ENCODE peak calls at places on chromosomes 13 and 19, in nine cellular contexts. O is activated CD4-positive, alpha-beta T cell treated with anti-CD3 and anti-CD28 coated beads for 24 hours; N is T-helper 2 cell; E is T-helper 1 cell; U is activated T-helper 1 cell treated with Interleukin-2 at 50 U/mL for 16 hours; D is stimulated activated CD8-positive, alpha-beta memory T cell treated with anti-CD3 and anti-CD28 coated beads, Interleukin-15, amount 100 ng/mL, for 1 hour; C is left ventricle myocardium superior; L is fibroblast of the aortic adventitia; W is NCI-H187. Z is an unnamed sample.

GRCh38 chr13:83221813-83222241 is 660.4 kb downstream of the SLITRK1 start:
- DNase-seq in O (no peak), N (no peak), E (no peak), U (no peak), D (no peak), C (no peak), L (peak; percentile 94), W (no peak), Z (peak; percentile 64)

GRCh38 chr19:13100031-13100588 is 2.5 kb downstream of the LYL1 start:
- DNase-seq in O (peak; percentile 59), N (no peak), E (peak; percentile 35), U (peak; percentile 42), D (no peak), C (no peak), L (no peak), W (no peak), Z (peak; percentile 32)

GRCh38 chr19:35641515-35642151 is at the start of gene ETV2:
- DNase-seq in O (no peak), N (no peak), E (no peak), U (no peak), D (peak; percentile 38), C (peak; percentile 52), L (peak; percentile 12), W (no peak), Z (peak; percentile 13)

GRCh38 chr13:30466358-30466714 is 600 bp upstream of the HMGB1 start:
- DNase-seq in O (no peak), N (no peak), E (no peak), U (no peak), D (no peak), C (no peak), L (no peak), W (no peak), Z (peak; percentile 53)

GRCh38 chr13:45690636-45691035 is 11.5 kb upstream of the CBY2 start:
- DNase-seq in O (no peak), N (no peak), E (no peak), U (no peak), D (no peak), C (no peak), L (no peak), W (no peak), Z (no peak)

GRCh38 chr13:30718661-30719520 is 16.5 kb upstream of the ALOX5AP start:
- DNase-seq in O (no peak), N (no peak), E (no peak), U (no peak), D (no peak), C (no peak), L (peak; percentile 93), W (no peak), Z (peak; percentile 88)

GRCh38 chr13:94550030-94550738 is 45.8 kb downstream of the TGDS start:
- DNase-seq in O (no peak), N (no peak), E (peak; percentile 3), U (no peak), D (no peak), C (no peak), L (peak; percentile 61), W (no peak), Z (peak; percentile 62)

GRCh38 chr19:55489711-55490477 is 1.7 kb downstream of the SSC5D start:
- DNase-seq in O (no peak), N (no peak), E (no peak), U (no peak), D (no peak), C (no peak), L (peak; percentile 52), W (no peak), Z (no peak)

GRCh38 chr13:83372786-83373185 is 509.5 kb downstream of the SLITRK1 start:
- DNase-seq in O (no peak), N (no peak), E (no peak), U (no peak), D (no peak), C (no peak), L (no peak), W (no peak), Z (no peak)

GRCh38 chr13:40069173-40070044 is 413.9 kb downstream of the COG6 start:
- DNase-seq in O (peak; percentile 62), N (peak; percentile 34), E (peak; percentile 50), U (peak; percentile 46), D (peak; percentile 61), C (peak; percentile 79), L (peak; percentile 82), W (no peak), Z (peak; percentile 46)

GRCh38 chr19:30450101-30450500 is 77.9 kb downstream of the ZNF536 start:
- DNase-seq in O (no peak), N (no peak), E (no peak), U (no peak), D (no peak), C (peak; percentile 47), L (no peak), W (no peak), Z (peak; percentile 33)

GRCh38 chr19:43784981-43785808 is 4.4 kb upstream of the KCNN4 start:
- DNase-seq in O (no peak), N (no peak), E (peak; percentile 32), U (no peak), D (no peak), C (peak; percentile 53), L (peak; percentile 78), W (peak; percentile 39), Z (peak; percentile 60)

GRCh38 chr13:112768795-112769411 is 79.1 kb downstream of the ATP11A start:
- DNase-seq in O (no peak), N (no peak), E (peak; percentile 15), U (no peak), D (no peak), C (peak; percentile 85), L (no peak), W (no peak), Z (no peak)

GRCh38 chr19:45475537-45476348 is 7.9 kb downstream of the FOSB start:
- DNase-seq in O (no peak), N (no peak), E (no peak), U (no peak), D (no peak), C (no peak), L (no peak), W (no peak), Z (no peak)

GRCh38 chr19:628168-628567 is 5.2 kb downstream of the POLRMT start:
- DNase-seq in O (no peak), N (no peak), E (no peak), U (no peak), D (no peak), C (no peak), L (no peak), W (no peak), Z (no peak)

GRCh38 chr19:3692141-3693029 is 7.9 kb downstream of the PIP5K1C start:
- DNase-seq in O (peak; percentile 46), N (peak; percentile 35), E (peak; percentile 37), U (peak; percentile 23), D (peak; percentile 26), C (no peak), L (no peak), W (no peak), Z (no peak)

GRCh38 chr19:46404884-46405658 is 8.3 kb downstream of the CCDC8 start:
- DNase-seq in O (no peak), N (no peak), E (no peak), U (no peak), D (no peak), C (peak; percentile 31), L (peak; percentile 47), W (no peak), Z (peak; percentile 58)

GRCh38 chr13:45548281-45548680 is 67.3 kb downstream of the ERICH6B start:
- DNase-seq in O (no peak), N (no peak), E (no peak), U (no peak), D (no peak), C (no peak), L (no peak), W (no peak), Z (no peak)

GRCh38 chr13:28100149-28101121 is at the start of gene FLT3:
- DNase-seq in O (peak; percentile 35), N (no peak), E (no peak), U (no peak), D (no peak), C (peak; percentile 48), L (peak; percentile 2), W (no peak), Z (peak; percentile 7)

GRCh38 chr13:48731957-48732569 is 78.3 kb downstream of the CYSLTR2 start:
- DNase-seq in O (peak; percentile 61), N (peak; percentile 26), E (peak; percentile 40), U (peak; percentile 26), D (peak; percentile 32), C (peak; percentile 67), L (no peak), W (no peak), Z (no peak)

GRCh38 chr19:33797821-33798633 is 1.4 kb downstream of the KCTD15 start:
- DNase-seq in O (no peak), N (no peak), E (peak; percentile 22), U (no peak), D (no peak), C (peak; percentile 76), L (no peak), W (no peak), Z (peak; percentile 58)

GRCh38 chr13:104286566-104287290 is 1220.5 kb upstream of the SLC10A2 start:
- DNase-seq in O (no peak), N (no peak), E (no peak), U (no peak), D (no peak), C (no peak), L (no peak), W (no peak), Z (no peak)

GRCh38 chr19:47445937-47446402 is 25.7 kb downstream of the SLC8A2 start:
- DNase-seq in O (no peak), N (peak; percentile 45), E (peak; percentile 66), U (peak; percentile 52), D (peak; percentile 69), C (peak; percentile 44), L (no peak), W (peak; percentile 25), Z (no peak)

GRCh38 chr19:33094504-33095067 is 13.6 kb downstream of the GPATCH1 start:
- DNase-seq in O (no peak), N (no peak), E (no peak), U (no peak), D (no peak), C (no peak), L (no peak), W (no peak), Z (no peak)

GRCh38 chr19:54002495-54003315 is 11.3 kb downstream of the CACNG6 start:
- DNase-seq in O (no peak), N (no peak), E (no peak), U (no peak), D (no peak), C (no peak), L (peak; percentile 44), W (no peak), Z (peak; percentile 67)

GRCh38 chr13:114097893-114098688 is 34.3 kb downstream of the RASA3 start:
- DNase-seq in O (no peak), N (no peak), E (no peak), U (no peak), D (no peak), C (peak; percentile 28), L (no peak), W (no peak), Z (no peak)

GRCh38 chr13:43303040-43303729 is 279.8 kb downstream of the DNAJC15 start:
- DNase-seq in O (no peak), N (no peak), E (no peak), U (no peak), D (no peak), C (peak; percentile 75), L (peak; percentile 81), W (no peak), Z (peak; percentile 58)